ENCODE peak calls at places on chromosomes 1 and 21, in five cellular contexts. A is RWPE1; J is activated B cell treated with CpG ODN at 0.5 μM for 24 hours; I is CD4-positive, alpha-beta T cell; X is IMR-90. T is an unnamed sample.

GRCh38 chr1:8661185-8662110 is 156.0 kb downstream of the RERE start:
- DNase-seq in A (peak), I (no peak), J (no peak), X (peak), T (peak)

GRCh38 chr1:11921022-11921421 is 5.2 kb downstream of the KIAA2013 start:
- DNase-seq in X (no peak), A (no peak), I (no peak), J (no peak), T (no peak)

GRCh38 chr21:23725576-23725975 is 1881.7 kb downstream of the MRPL39 start:
- DNase-seq in X (no peak), J (no peak), A (no peak), I (no peak), T (no peak)

GRCh38 chr1:20194770-20195463 is 8.6 kb upstream of the PLA2G2C start:
- DNase-seq in A (peak), I (peak), J (peak), X (peak), T (peak)

GRCh38 chr1:156480411-156481192 is 20.0 kb downstream of the MEF2D start:
- DNase-seq in J (peak), I (peak), A (no peak), X (peak), T (peak)

GRCh38 chr1:112923234-112923955 is 32.6 kb downstream of the SLC16A1 start:
- DNase-seq in A (no peak), X (no peak), I (no peak), J (no peak), T (no peak)

GRCh38 chr1:171985639-171986038 is 144.3 kb downstream of the DNM3 start:
- DNase-seq in A (no peak), I (no peak), J (no peak), X (no peak), T (no peak)

GRCh38 chr1:171983584-171983983 is 142.3 kb downstream of the DNM3 start:
- DNase-seq in A (no peak), X (peak), J (no peak), I (no peak), T (no peak)

GRCh38 chr1:41006942-41007865 is 14.3 kb downstream of the SLFNL1 start:
- DNase-seq in I (no peak), X (peak), J (no peak), A (peak), T (no peak)

GRCh38 chr1:105626276-105626987 is 1430.0 kb upstream of the PRMT6 start:
- DNase-seq in I (no peak), X (no peak), J (no peak), A (no peak), T (no peak)

GRCh38 chr1:18555036-18555435 is 74.3 kb downstream of the KLHDC7A start:
- DNase-seq in A (no peak), I (no peak), J (no peak), X (no peak), T (no peak)

GRCh38 chr1:109556563-109556962 is 8.1 kb downstream of the GNAI3 start:
- DNase-seq in J (no peak), I (no peak), A (no peak), X (peak), T (no peak)

GRCh38 chr1:19949016-19949415 is 25.6 kb upstream of the PLA2G2E start:
- DNase-seq in X (peak), A (peak), J (no peak), I (no peak), T (no peak)

GRCh38 chr1:93579891-93580290 is 101.7 kb downstream of the BCAR3 start:
- DNase-seq in I (no peak), X (peak), J (no peak), A (no peak), T (no peak)

GRCh38 chr1:228370439-228370940 is 36.1 kb downstream of the TRIM11 start:
- DNase-seq in X (no peak), J (no peak), I (no peak), A (no peak), T (peak)

GRCh38 chr1:52751589-52752306 is 25.5 kb downstream of the ZYG11B start:
- DNase-seq in X (peak), J (no peak), I (no peak), A (no peak), T (no peak)

GRCh38 chr1:111372336-111372965 is 55.1 kb downstream of the OVGP1 start:
- DNase-seq in A (no peak), J (no peak), I (no peak), X (no peak), T (no peak)

GRCh38 chr1:245292571-245292970 is 137.8 kb downstream of the KIF26B start:
- DNase-seq in A (no peak), I (no peak), J (no peak), X (no peak), T (no peak)

GRCh38 chr1:193827516-193827915 is 641.1 kb upstream of the B3GALT2 start:
- DNase-seq in X (no peak), J (no peak), A (no peak), I (no peak), T (no peak)

GRCh38 chr1:68036946-68037345 is 13.5 kb downstream of the DIRAS3 start:
- DNase-seq in X (no peak), J (no peak), A (no peak), I (no peak), T (no peak)

GRCh38 chr1:27403065-27403726 is 10.8 kb downstream of the GPR3 start:
- DNase-seq in X (peak), I (peak), J (peak), A (no peak), T (no peak)

GRCh38 chr1:36481091-36481490 is 1.6 kb downstream of the CSF3R start:
- DNase-seq in J (no peak), A (no peak), X (no peak), I (no peak), T (no peak)

GRCh38 chr21:43611598-43612369 is 47.5 kb downstream of the HSF2BP start:
- DNase-seq in J (no peak), X (peak), I (no peak), A (peak), T (peak)

GRCh38 chr1:227317541-227318002 is 720 bp downstream of the CDC42BPA start:
- DNase-seq in J (no peak), X (peak), I (no peak), A (peak), T (peak)

GRCh38 chr1:110412576-110412975 is 5.1 kb upstream of the LAMTOR5 start:
- DNase-seq in I (peak), X (peak), A (peak), J (peak), T (peak)

GRCh38 chr1:8814870-8815269 is 2.6 kb downstream of the RERE start:
- DNase-seq in A (no peak), X (no peak), I (no peak), J (no peak), T (no peak)

GRCh38 chr1:6028042-6028895 is 17.4 kb upstream of the KCNAB2 start:
- DNase-seq in X (peak), I (peak), J (peak), A (no peak), T (no peak)
- TF ChIP-seq CTCF in X (no peak), I (no peak), J (no peak), A (no peak), T (no peak)

DNA sequence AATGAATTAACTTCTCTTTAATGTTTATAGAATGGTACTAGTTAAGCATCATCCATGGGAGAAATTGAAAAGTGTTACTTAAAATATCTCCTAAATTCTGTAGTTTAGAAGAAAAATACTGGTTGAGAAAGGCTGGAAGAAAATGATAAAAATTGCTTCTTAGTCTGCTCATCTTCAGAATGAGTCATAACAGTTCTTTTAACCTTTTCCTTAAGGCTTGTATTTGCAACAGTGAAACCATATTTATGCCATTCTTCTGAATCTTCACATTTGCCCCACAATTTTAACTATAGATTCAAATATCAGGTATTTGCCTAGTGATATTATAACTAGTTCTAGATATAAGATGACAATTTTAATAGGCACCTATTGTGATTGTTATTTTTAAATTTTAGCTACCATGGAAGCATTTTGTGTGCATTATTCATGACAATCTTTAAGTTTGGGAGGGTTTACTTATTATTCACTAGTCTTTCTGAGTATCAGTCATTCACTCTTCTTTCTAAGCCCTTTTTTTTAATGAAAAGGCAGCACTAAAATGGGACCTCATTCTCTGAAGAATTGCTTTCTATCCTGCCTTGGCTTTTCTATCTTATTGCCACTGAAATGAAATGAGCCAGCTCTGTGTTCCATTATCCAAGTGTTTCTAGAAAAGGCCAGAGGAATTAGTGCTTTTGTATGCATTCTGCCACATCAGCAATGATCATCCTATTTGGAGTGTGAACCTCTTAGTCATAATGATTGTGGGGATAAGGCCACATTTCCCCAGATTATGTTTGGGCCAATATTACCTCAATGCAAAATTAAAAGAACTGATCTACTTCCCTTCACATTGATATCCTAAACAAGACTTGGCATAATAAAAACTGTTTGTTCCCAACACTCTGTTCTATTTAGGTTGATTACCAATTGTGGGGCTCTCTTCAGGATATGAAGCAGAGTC is 58.4 kb downstream of the SAMSN1 start:
- DNase-seq in X (no peak), I (no peak), A (no peak), J (no peak), T (no peak)
- TF ChIP-seq CTCF in X (no peak), I (no peak), A (no peak), J (no peak), T (no peak)

GRCh38 chr1:42692941-42693340 is 10.7 kb downstream of the YBX1 start:
- DNase-seq in J (no peak), I (no peak), X (no peak), A (no peak), T (no peak)

GRCh38 chr1:42689912-42690311 is 7.7 kb downstream of the YBX1 start:
- DNase-seq in A (no peak), J (no peak), X (no peak), I (no peak), T (no peak)

GRCh38 chr1:42692461-42692860 is 10.2 kb downstream of the YBX1 start:
- DNase-seq in J (no peak), X (no peak), A (no peak), I (no peak), T (no peak)

GRCh38 chr1:42691157-42691498 is 8.9 kb downstream of the YBX1 start:
- DNase-seq in A (no peak), I (no peak), X (no peak), J (no peak), T (no peak)

GRCh38 chr1:42690477-42691156 is 8.4 kb downstream of the YBX1 start:
- DNase-seq in X (peak), I (no peak), J (no peak), A (no peak), T (no peak)
- TF ChIP-seq CTCF in X (peak), I (peak), J (no peak), A (no peak), T (no peak)

DNA sequence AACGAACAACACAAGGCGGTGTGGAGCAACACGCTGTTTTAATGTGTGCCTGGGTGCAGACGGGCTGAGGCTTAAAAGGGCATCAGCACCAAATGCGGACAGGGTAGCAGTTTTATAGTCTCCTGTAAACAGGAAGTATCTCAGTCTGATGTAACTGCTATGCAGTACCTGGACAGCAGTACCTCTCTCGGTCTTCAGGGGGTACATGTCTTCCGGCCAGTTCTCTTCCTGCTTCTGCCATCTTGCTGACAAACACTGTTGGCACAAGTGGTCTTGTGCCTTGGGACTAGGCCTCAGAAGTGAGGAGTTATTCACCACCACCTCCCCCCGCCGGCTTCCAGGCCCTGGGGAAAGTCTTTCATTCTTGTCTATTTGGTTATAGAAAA is 49.7 kb upstream of the APOBEC4 start:
- DNase-seq in J (no peak), X (no peak), I (no peak), A (no peak), T (no peak)
- TF ChIP-seq CTCF in J (no peak), X (no peak), I (no peak), A (no peak), T (no peak)

DNA sequence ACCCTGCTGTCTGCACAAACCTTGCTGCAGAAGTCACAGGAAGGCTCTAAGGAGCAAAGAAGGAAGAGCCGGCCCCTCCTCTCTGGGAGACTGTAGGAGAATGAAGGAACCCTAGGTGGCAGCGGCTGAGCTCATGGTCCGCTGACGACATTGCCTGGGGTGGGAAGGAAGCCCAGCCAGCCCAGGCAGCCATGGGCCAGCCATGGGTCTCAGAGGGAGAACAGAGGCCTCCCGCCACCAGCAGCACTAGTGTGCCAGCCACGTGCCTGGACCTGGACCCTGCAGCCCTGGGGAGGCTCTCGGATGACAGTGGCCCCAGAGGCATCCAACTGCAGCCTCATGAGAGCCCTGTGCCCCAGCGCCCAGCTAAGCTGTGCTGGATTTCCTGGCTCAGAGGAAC is 49.2 kb upstream of the POFUT2 start:
- DNase-seq in X (peak), I (no peak), J (no peak), A (no peak), T (no peak)
- TF ChIP-seq CTCF in X (no peak), I (no peak), J (no peak), A (no peak), T (no peak)

DNA sequence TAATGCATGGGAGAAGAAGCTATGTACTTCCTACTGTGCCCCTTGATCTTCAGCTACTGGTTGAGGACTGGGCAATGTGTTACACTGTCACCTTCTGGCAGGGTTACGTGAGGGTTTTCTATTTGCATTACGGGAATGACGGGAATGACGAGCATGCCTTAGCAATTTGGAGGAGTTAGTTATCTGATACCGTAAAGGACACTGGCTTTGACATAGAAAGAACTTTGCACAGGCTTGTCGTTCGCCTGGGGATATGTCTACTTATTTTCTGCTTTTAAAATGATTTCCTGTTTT is 19.8 kb upstream of the ACBD6 start:
- DNase-seq in I (no peak), A (peak), J (no peak), X (no peak), T (no peak)
- TF ChIP-seq CTCF in I (no peak), A (no peak), J (no peak), X (no peak), T (no peak)

GRCh38 chr1:89727517-89728312 is 93.1 kb upstream of the LRRC8D start:
- DNase-seq in J (no peak), I (no peak), A (no peak), X (no peak), T (no peak)
- TF ChIP-seq CTCF in J (no peak), I (no peak), A (no peak), X (no peak), T (no peak)

GRCh38 chr21:45509566-45510465 is 32.4 kb downstream of the SLC19A1 start:
- DNase-seq in J (no peak), I (no peak), A (no peak), X (no peak), T (no peak)
- TF ChIP-seq CTCF in J (no peak), I (no peak), A (no peak), X (no peak), T (no peak)

DNA sequence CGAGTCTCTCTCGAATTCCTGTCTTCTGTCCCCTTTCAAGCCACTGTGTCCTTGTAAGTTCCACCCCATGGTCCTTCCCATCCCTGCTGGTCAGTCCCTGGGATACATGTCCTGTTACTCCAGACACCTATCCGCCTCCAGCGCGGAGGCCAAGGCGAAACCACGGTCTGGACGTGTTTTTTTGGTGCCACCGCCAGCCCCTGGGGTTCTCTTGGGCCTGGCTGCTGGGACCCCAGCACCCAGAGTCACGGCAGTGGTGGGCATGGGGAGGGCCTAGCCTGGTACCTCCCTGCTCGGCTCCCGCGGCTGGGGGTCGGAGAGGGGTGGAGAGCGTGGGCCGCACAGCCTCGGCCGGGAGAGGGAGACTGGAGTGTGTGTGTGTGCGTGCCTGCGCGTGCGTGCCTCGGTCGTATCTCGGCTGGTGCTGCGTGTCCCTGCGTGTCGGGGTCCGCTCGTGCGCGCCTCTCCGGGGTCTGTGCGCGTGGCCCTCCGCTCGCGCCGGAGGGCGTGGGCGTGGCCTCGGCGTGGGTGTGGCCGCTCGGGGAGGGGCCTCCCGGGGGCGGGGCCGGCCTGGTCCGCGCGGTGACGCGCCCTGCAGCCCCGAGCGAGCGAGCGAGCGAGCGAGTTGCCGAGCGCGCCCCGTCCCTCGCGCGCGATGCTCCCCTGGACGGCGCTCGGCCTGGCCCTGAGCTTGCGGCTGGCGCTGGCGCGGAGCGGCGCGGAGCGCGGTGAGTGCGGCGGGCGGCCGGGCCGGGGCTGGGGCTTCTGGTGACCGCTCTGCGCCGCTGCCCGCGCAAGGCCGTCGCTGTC is at the start of gene VWA1:
- DNase-seq in I (peak), J (peak), X (peak), A (peak), T (peak)
- TF ChIP-seq CTCF in I (no peak), J (no peak), X (no peak), A (no peak), T (no peak)

GRCh38 chr1:231724876-231725647 is 98.5 kb downstream of the DISC1 start:
- DNase-seq in X (peak), I (no peak), J (no peak), A (peak), T (no peak)
- TF ChIP-seq CTCF in X (peak), I (no peak), J (no peak), A (peak), T (no peak)